ENCODE peak calls at places on chromosomes 2 and 18, in four cellular contexts. Y is NAMALWA; B is stimulated activated CD8-positive, alpha-beta memory T cell treated with anti-CD3 and anti-CD28 coated beads, Interleukin-4, amount 100 ng/mL, for 1 hour; Z is activated T-helper 1 cell treated with anti-CD3 and anti-CD28 coated beads, Interleukin-12 subunit alpha, Interleukin-12 subunit beta, Interleukin-2, Interleukin-4 antibody, amounts not matched to agents 30 ng/mL and 10 ng/mL and 1 ng/mL, durations not matched to agents 14 hours and 24 hours and 36 hours. L is an unnamed sample.

GRCh38 chr2:70391259-70391658 is 89.4 kb upstream of the FAM136A start:
- DNase-seq in Y (no peak), B (no peak), Z (no peak), L (no peak)

GRCh38 chr2:59584958-59585357 is 968.5 kb downstream of the BCL11A start:
- DNase-seq in Y (peak), B (no peak), Z (no peak), L (no peak)

GRCh38 chr2:43171789-43172188 is 54.6 kb downstream of the ZFP36L2 start:
- DNase-seq in Y (no peak), B (no peak), Z (no peak), L (peak)

GRCh38 chr18:59669872-59670657 is 27.2 kb downstream of the CCBE1 start:
- DNase-seq in Y (no peak), B (no peak), Z (no peak), L (no peak)

GRCh38 chr18:61183798-61184197 is 149.4 kb upstream of the CDH20 start:
- DNase-seq in Y (no peak), B (no peak), Z (no peak), L (no peak)

GRCh38 chr18:70553961-70554325 is 265.1 kb downstream of the SOCS6 start:
- DNase-seq in Y (no peak), B (no peak), Z (no peak), L (no peak)

GRCh38 chr2:206800501-206801416 is 35.4 kb downstream of the FASTKD2 start:
- DNase-seq in Y (peak), B (peak), Z (peak), L (peak)

GRCh38 chr2:205680903-205681302 is 1.4 kb upstream of the NRP2 start:
- DNase-seq in Y (no peak), B (no peak), Z (no peak), L (no peak)

GRCh38 chr2:126370208-126370607 is 285.8 kb upstream of the GYPC start:
- DNase-seq in Y (no peak), B (no peak), Z (no peak), L (no peak)

GRCh38 chr2:215847056-215847455 is 166.3 kb downstream of the MREG start:
- DNase-seq in Y (no peak), B (no peak), Z (no peak), L (no peak)

GRCh38 chr18:63322908-63323634 is 3.5 kb upstream of the BCL2 start:
- DNase-seq in Y (peak), B (no peak), Z (peak), L (no peak)

GRCh38 chr2:96952976-96953610 is 33.3 kb downstream of the FAM178B start:
- DNase-seq in Y (no peak), B (no peak), Z (no peak), L (peak)

GRCh38 chr2:44944102-44944951 is 2.8 kb downstream of the SIX3 start:
- DNase-seq in Y (no peak), B (no peak), Z (no peak), L (no peak)

GRCh38 chr2:23480991-23481797 is 96.2 kb downstream of the KLHL29 start:
- DNase-seq in Y (no peak), B (no peak), Z (no peak), L (peak)

GRCh38 chr2:79876430-79876829 is 363.6 kb downstream of the CTNNA2 start:
- DNase-seq in Y (peak), B (no peak), Z (no peak), L (no peak)

GRCh38 chr2:9311488-9311887 is 104.9 kb downstream of the ASAP2 start:
- DNase-seq in Y (no peak), B (no peak), Z (no peak), L (peak)

L was measured in aorta.